ENCODE peak calls at places on chromosomes 5 and 9, in five cellular contexts. J is testis, O is HCT116, U is AG10803, Y is mesothelial cell of epicardium. W is an unnamed sample.

GRCh38 chr9:121278535-121279169 is 10.7 kb downstream of the GSN start:
- DNase-seq in J (peak; percentile 81), O (peak; percentile 59), U (peak; percentile 100), Y (no peak), W (no peak)

GRCh38 chr5:146732966-146733365 is 145.6 kb downstream of the PPP2R2B start:
- DNase-seq in J (no peak), O (no peak), U (no peak), Y (no peak), W (no peak)

GRCh38 chr5:73519531-73520283 is 21.5 kb downstream of the BTF3 start:
- DNase-seq in J (peak; percentile 81), O (peak; percentile 85), U (peak; percentile 79), Y (peak; percentile 62), W (no peak)

GRCh38 chr5:78574157-78574673 is 74.4 kb downstream of the LHFPL2 start:
- DNase-seq in J (no peak), O (no peak), U (no peak), Y (no peak), W (no peak)

GRCh38 chr5:133890776-133891280 is 77.6 kb downstream of the C5orf15 start:
- DNase-seq in J (no peak), O (no peak), U (no peak), Y (no peak), W (no peak)

GRCh38 chr5:151592855-151593408 is 1.8 kb upstream of the FAT2 start:
- DNase-seq in J (no peak), O (no peak), U (no peak), Y (no peak), W (no peak)

GRCh38 chr9:109467936-109468335 is 30.2 kb downstream of the PTPN3 start:
- DNase-seq in J (no peak), O (no peak), U (no peak), Y (no peak), W (no peak)

GRCh38 chr5:37554938-37555337 is 175.8 kb downstream of the WDR70 start:
- DNase-seq in J (no peak), O (no peak), U (no peak), Y (no peak), W (no peak)

GRCh38 chr5:27144456-27144855 is 106.1 kb upstream of the CDH9 start:
- DNase-seq in J (no peak), O (no peak), U (no peak), Y (no peak), W (no peak)

GRCh38 chr5:151895660-151896040 is 29.0 kb downstream of the GLRA1 start:
- DNase-seq in J (no peak), O (no peak), U (no peak), Y (no peak), W (no peak)

GRCh38 chr9:135069556-135070197 is 17.8 kb upstream of the OLFM1 start:
- DNase-seq in J (no peak), O (no peak), U (no peak), Y (no peak), W (no peak)

GRCh38 chr5:38532165-38532669 is 24.2 kb downstream of the LIFR start:
- DNase-seq in J (no peak), O (no peak), U (no peak), Y (no peak), W (no peak)

GRCh38 chr5:134161712-134162395 is 14.9 kb downstream of the SKP1 start:
- DNase-seq in J (no peak), O (no peak), U (no peak), Y (no peak), W (no peak)

GRCh38 chr9:129988607-129989361 is 54.2 kb downstream of the FNBP1 start:
- DNase-seq in J (no peak), O (no peak), U (no peak), Y (no peak), W (no peak)

GRCh38 chr5:18764161-18764560 is 1129.9 kb downstream of the TAF11L14 start:
- DNase-seq in J (no peak), O (no peak), U (no peak), Y (no peak), W (no peak)

DNA sequence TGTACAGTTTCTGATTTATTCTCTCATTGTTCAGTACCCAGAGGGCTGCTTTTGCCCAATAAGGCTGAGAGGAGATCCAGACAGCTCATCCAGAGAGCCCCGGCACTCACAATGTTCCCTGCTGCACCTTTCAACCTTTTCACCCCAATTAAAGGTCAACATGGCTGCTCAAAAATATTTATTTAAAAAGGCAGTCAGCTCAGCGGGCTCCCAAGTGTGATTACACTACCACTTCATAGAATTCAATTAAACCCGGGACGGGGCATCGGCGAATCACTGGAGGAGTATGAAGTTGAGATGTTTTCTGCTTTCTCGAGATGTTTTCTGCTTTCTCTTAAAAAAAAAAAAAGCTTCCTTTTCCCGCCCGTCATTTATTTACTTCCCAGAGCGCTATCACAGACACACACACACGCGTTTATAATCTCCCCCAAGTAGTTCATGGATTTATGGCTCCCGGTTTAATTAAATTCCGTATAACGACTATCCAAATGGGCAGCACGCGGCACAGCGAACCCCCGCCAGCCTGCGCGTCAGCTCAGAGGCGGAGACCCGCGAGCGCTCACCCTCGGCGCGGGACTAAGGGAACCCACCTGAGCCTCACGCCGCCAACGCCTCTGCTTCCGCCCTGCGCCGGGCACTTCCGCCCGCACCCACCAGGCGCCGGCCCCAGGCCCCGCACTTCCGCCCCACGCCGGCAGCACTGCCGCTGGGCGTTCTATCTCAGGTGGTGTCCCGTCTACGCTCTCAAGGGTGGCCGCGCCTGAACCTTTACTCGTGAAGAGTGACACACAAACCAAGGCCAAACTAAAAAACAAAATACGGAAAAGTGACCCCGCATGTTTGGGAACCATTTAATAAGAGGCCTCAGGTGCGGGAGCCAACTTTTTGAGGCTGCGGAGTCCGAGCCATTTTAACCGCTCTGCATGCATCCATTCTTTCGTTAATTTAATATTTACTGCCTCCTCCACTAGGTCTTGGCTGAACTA is at the start of gene C5orf63:
- DNase-seq in J (peak; percentile 82), O (peak; percentile 8), U (peak; percentile 11), Y (no peak), W (no peak)
- TF ChIP-seq CTCF in J (no peak), O (no peak), U (no peak), Y (no peak), W (no peak)

GRCh38 chr9:136282272-136282861 is 21.5 kb downstream of the CCDC187 start:
- DNase-seq in J (no peak), O (no peak), U (no peak), Y (no peak), W (no peak)

GRCh38 chr9:136284951-136285350 is 18.9 kb downstream of the CCDC187 start:
- DNase-seq in J (no peak), O (no peak), U (no peak), Y (no peak), W (no peak)

GRCh38 chr9:136284311-136284710 is 19.6 kb downstream of the CCDC187 start:
- DNase-seq in J (no peak), O (no peak), U (no peak), Y (no peak), W (no peak)

GRCh38 chr9:136281421-136282271 is 22.2 kb downstream of the CCDC187 start:
- DNase-seq in J (no peak), O (no peak), U (no peak), Y (no peak), W (no peak)

GRCh38 chr9:136283291-136284235 is 20.3 kb downstream of the CCDC187 start:
- DNase-seq in J (peak; percentile 85), O (peak; percentile 54), U (peak; percentile 58), Y (peak; percentile 84), W (peak; percentile 64)
- TF ChIP-seq CTCF in J (peak; percentile 63), O (peak; percentile 94), U (peak; percentile 75), Y (peak; percentile 79), W (no peak)

DNA sequence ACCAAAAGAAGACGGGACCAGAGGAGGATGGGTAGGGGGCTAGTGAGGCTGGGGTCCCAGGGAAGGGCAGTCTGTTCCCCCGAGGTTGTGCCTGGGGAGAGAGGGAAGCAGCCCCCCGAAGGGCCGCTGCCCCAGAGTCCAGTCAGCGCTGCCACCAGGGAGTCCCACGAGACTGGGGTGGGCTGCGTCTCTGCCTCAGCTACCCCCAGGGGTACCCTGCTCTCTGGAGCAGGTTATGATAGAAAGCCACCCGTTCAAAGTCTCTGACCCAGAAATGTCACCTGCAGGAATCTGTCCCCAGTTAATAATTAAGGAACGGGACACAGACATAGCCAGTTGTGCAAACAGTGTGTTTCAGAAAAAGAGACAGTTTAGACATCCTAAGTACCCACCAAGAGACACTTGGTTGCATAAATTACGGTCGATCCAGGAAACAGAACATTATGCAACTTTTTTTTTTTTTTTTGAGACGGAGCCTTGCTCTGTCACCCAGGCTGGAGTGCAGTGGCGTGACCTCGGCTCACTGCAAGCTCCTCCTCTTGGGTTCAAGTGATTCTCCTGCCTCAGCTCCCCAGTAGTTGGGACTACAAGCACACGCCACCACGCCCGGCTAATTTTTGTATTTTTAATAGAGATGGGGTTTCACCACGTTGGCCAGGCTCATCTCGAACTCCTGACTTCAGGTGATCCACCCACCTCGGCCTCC is 10.7 kb upstream of the AGPAT2 start:
- DNase-seq in J (no peak), O (no peak), U (no peak), Y (no peak), W (no peak)
- TF ChIP-seq CTCF in J (no peak), O (no peak), U (no peak), Y (no peak), W (no peak)

DNA sequence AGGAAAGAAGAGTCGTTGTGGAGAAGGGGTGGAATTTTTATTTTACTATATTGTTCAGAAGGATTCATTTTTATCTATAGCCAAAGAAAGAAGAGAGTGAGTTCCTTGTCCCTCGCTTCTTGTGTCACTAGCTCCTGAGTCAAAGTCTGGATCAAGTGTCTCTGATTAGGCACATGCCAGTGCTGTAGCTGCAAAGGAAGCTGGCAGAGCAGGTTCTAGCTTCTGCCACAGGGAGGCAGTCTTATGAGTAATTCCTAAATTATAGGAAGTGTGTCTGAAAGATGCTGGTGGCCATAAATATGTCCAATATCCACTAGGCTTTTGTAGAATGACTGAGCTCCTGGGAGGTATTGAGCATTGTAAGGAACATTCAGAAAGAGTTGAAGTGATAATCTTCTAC is 84.7 kb downstream of the DOCK2 start:
- DNase-seq in J (no peak), O (no peak), U (no peak), Y (no peak), W (no peak)
- TF ChIP-seq CTCF in J (no peak), O (no peak), U (no peak), Y (no peak), W (no peak)

GRCh38 chr9:124267271-124267807 is 9.6 kb downstream of the NEK6 start:
- DNase-seq in J (no peak), O (no peak), U (peak; percentile 90), Y (no peak), W (no peak)
- TF ChIP-seq CTCF in J (no peak), O (no peak), U (no peak), Y (no peak), W (no peak)

DNA sequence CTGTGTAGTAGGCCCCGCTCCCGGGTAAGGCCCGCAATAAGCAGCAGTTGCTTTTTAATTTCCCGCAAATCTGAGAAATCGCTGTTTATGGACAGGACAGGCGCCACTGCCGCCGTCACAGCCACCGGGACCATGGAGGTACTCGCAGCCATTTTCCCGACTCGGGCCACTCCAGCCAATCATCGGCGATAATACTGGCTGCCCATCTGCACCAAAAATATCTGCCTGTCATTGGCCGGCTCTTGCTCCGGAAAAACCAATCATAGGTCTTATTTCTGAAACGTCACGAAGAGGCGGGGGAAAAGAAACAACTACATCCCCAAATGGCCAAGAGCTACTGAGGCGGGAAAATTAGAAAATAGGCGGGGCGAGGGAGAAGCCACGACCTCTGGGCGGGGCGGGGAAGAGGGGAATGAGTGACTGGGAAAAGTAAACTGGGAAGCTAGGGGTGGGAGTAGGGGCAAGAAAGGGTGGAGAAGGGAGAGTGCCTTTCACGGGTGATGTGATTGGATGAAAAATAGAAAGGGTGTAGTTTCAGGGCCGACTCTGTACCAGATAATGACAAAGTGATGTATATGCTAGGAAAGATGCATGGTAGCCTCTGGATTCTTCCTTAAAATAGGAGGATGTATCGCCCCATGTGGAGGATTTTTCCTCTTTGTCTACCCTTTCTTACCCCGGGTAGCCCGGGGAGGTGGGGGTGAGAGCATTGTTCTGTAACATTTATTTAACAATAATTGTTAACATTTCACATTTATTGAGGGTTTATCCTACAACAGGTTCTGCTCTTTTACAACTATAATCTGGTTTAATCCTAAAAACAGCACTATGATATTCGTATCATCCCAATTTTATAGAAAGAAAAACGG is at the start of gene CDC23:
- DNase-seq in J (peak; percentile 98), O (peak; percentile 97), U (peak; percentile 97), Y (peak; percentile 88), W (peak; percentile 90)
- TF ChIP-seq CTCF in J (no peak), O (no peak), U (no peak), Y (no peak), W (no peak)